ENCODE peak calls at places on chromosomes 3 and 15, in five cellular contexts. One of them, this sample, is unnamed.

GRCh38 chr15:63288342-63288741 is 10.9 kb downstream of the APH1B start:
- DNase-seq in ovary: no peak
- DNase-seq in IMR-90: no peak
- DNase-seq in GM03348: no peak
- DNase-seq in Caki2: no peak
- DNase-seq in this sample: no peak

GRCh38 chr15:63374686-63375520 is 6.7 kb downstream of the CA12 start:
- DNase-seq in ovary: no peak
- DNase-seq in IMR-90: peak
- DNase-seq in GM03348: peak
- DNase-seq in Caki2: peak
- DNase-seq in this sample: no peak

GRCh38 chr15:66043264-66043663 is 174.0 kb downstream of the RAB11A start:
- DNase-seq in ovary: no peak
- DNase-seq in IMR-90: no peak
- DNase-seq in GM03348: no peak
- DNase-seq in Caki2: no peak
- DNase-seq in this sample: no peak

GRCh38 chr3:104032283-104032682 is 1334.4 kb upstream of the ALCAM start:
- DNase-seq in ovary: no peak
- DNase-seq in IMR-90: no peak
- DNase-seq in GM03348: peak
- DNase-seq in Caki2: no peak
- DNase-seq in this sample: no peak

GRCh38 chr3:191051037-191051436 is 148.0 kb upstream of the OSTN start:
- DNase-seq in ovary: no peak
- DNase-seq in IMR-90: peak
- DNase-seq in GM03348: peak
- DNase-seq in Caki2: peak
- DNase-seq in this sample: no peak

GRCh38 chr15:40360015-40360414 is 2.0 kb downstream of the DISP2 start:
- DNase-seq in ovary: no peak
- DNase-seq in IMR-90: no peak
- DNase-seq in GM03348: no peak
- DNase-seq in Caki2: no peak
- DNase-seq in this sample: no peak

GRCh38 chr3:122577409-122578028 is at the start of gene PARP15:
- DNase-seq in ovary: no peak
- DNase-seq in IMR-90: no peak
- DNase-seq in GM03348: peak
- DNase-seq in Caki2: no peak
- DNase-seq in this sample: peak

GRCh38 chr15:62393196-62393595 is 228.1 kb upstream of the C2CD4B start:
- DNase-seq in ovary: no peak
- DNase-seq in IMR-90: peak
- DNase-seq in GM03348: no peak
- DNase-seq in Caki2: no peak
- DNase-seq in this sample: no peak

GRCh38 chr3:182785142-182785541 is 8.2 kb upstream of the ATP11B start:
- DNase-seq in ovary: no peak
- DNase-seq in IMR-90: no peak
- DNase-seq in GM03348: no peak
- DNase-seq in Caki2: no peak
- DNase-seq in this sample: no peak

GRCh38 chr3:190718691-190719090 is 143.8 kb downstream of the GMNC start:
- DNase-seq in ovary: no peak
- DNase-seq in IMR-90: peak
- DNase-seq in GM03348: peak
- DNase-seq in Caki2: peak
- DNase-seq in this sample: no peak

GRCh38 chr3:126937533-126938432 is 45.1 kb upstream of the PLXNA1 start:
- DNase-seq in ovary: no peak
- DNase-seq in IMR-90: peak
- DNase-seq in GM03348: no peak
- DNase-seq in Caki2: peak
- DNase-seq in this sample: no peak

GRCh38 chr15:74382004-74382816 is 14.8 kb upstream of the CYP11A1 start:
- DNase-seq in ovary: peak
- DNase-seq in IMR-90: peak
- DNase-seq in GM03348: peak
- DNase-seq in Caki2: peak
- DNase-seq in this sample: peak

GRCh38 chr3:74445541-74445940 is 168.9 kb downstream of the CNTN3 start:
- DNase-seq in ovary: no peak
- DNase-seq in IMR-90: no peak
- DNase-seq in GM03348: peak
- DNase-seq in Caki2: no peak
- DNase-seq in this sample: no peak

GRCh38 chr3:89565098-89565497 is 457.7 kb downstream of the EPHA3 start:
- DNase-seq in ovary: no peak
- DNase-seq in IMR-90: peak
- DNase-seq in GM03348: no peak
- DNase-seq in Caki2: no peak
- DNase-seq in this sample: no peak

GRCh38 chr15:50181983-50182232 is at the start of gene SLC27A2:
- DNase-seq in ovary: peak
- DNase-seq in IMR-90: peak
- DNase-seq in GM03348: no peak
- DNase-seq in Caki2: peak
- DNase-seq in this sample: no peak

GRCh38 chr3:101902041-101902440 is 52.7 kb downstream of the NFKBIZ start:
- DNase-seq in ovary: no peak
- DNase-seq in IMR-90: peak
- DNase-seq in GM03348: peak
- DNase-seq in Caki2: peak
- DNase-seq in this sample: no peak

GRCh38 chr3:59772416-59773408 is 722.9 kb upstream of the CFAP20DC start:
- DNase-seq in ovary: no peak
- DNase-seq in IMR-90: no peak
- DNase-seq in GM03348: no peak
- DNase-seq in Caki2: no peak
- DNase-seq in this sample: peak

GRCh38 chr3:146177072-146177936 is 16.3 kb upstream of the PLOD2 start:
- DNase-seq in ovary: no peak
- DNase-seq in IMR-90: no peak
- DNase-seq in GM03348: no peak
- DNase-seq in Caki2: no peak
- DNase-seq in this sample: no peak

GRCh38 chr15:52731004-52731403 is 51.8 kb upstream of the ATOSA start:
- DNase-seq in ovary: no peak
- DNase-seq in IMR-90: no peak
- DNase-seq in GM03348: no peak
- DNase-seq in Caki2: no peak
- DNase-seq in this sample: no peak

GRCh38 chr3:185362850-185363661 is at the start of gene MAP3K13:
- DNase-seq in ovary: peak
- DNase-seq in IMR-90: peak
- DNase-seq in GM03348: peak
- DNase-seq in Caki2: peak
- DNase-seq in this sample: peak

GRCh38 chr3:136171097-136171542 is 25.0 kb downstream of the MSL2 start:
- DNase-seq in ovary: no peak
- DNase-seq in IMR-90: peak
- DNase-seq in GM03348: no peak
- DNase-seq in Caki2: peak
- DNase-seq in this sample: no peak

GRCh38 chr3:42226470-42227425 is 39.2 kb downstream of the CCK start:
- DNase-seq in ovary: no peak
- DNase-seq in IMR-90: no peak
- DNase-seq in GM03348: no peak
- DNase-seq in Caki2: no peak
- DNase-seq in this sample: no peak

GRCh38 chr3:32963871-32964270 is 12.4 kb downstream of the CCR4 start:
- DNase-seq in ovary: no peak
- DNase-seq in IMR-90: no peak
- DNase-seq in GM03348: no peak
- DNase-seq in Caki2: no peak
- DNase-seq in this sample: no peak

GRCh38 chr3:97009427-97010019 is 195.1 kb downstream of the EPHA6 start:
- DNase-seq in ovary: no peak
- DNase-seq in IMR-90: no peak
- DNase-seq in GM03348: no peak
- DNase-seq in Caki2: no peak
- DNase-seq in this sample: no peak

GRCh38 chr3:102733811-102734574 is 299.2 kb downstream of the ZPLD1 start:
- DNase-seq in ovary: no peak
- DNase-seq in IMR-90: no peak
- DNase-seq in GM03348: peak
- DNase-seq in Caki2: peak
- DNase-seq in this sample: no peak

GRCh38 chr3:109023656-109024254 is 70.1 kb upstream of the GUCA1C start:
- DNase-seq in ovary: peak
- DNase-seq in IMR-90: peak
- DNase-seq in GM03348: peak
- DNase-seq in Caki2: peak
- DNase-seq in this sample: peak

GRCh38 chr15:45265506-45265905 is 13.5 kb downstream of the SLC28A2 start:
- DNase-seq in ovary: no peak
- DNase-seq in IMR-90: no peak
- DNase-seq in GM03348: no peak
- DNase-seq in Caki2: no peak
- DNase-seq in this sample: no peak

GRCh38 chr3:52532517-52532837 is 1.2 kb downstream of the NT5DC2 start:
- DNase-seq in ovary: peak
- DNase-seq in IMR-90: peak
- DNase-seq in GM03348: peak
- DNase-seq in Caki2: no peak
- DNase-seq in this sample: peak

GRCh38 chr15:70196314-70197291 is 98.9 kb upstream of the TLE3 start:
- DNase-seq in ovary: peak
- DNase-seq in IMR-90: peak
- DNase-seq in GM03348: no peak
- DNase-seq in Caki2: peak
- DNase-seq in this sample: no peak

GRCh38 chr3:48226959-48227358 is 3.7 kb downstream of the CAMP start:
- DNase-seq in ovary: no peak
- DNase-seq in IMR-90: no peak
- DNase-seq in GM03348: no peak
- DNase-seq in Caki2: no peak
- DNase-seq in this sample: no peak

GRCh38 chr3:11514191-11514770 is 129.4 kb downstream of the VGLL4 start:
- DNase-seq in ovary: no peak
- DNase-seq in IMR-90: peak
- DNase-seq in GM03348: peak
- DNase-seq in Caki2: peak
- DNase-seq in this sample: no peak

GRCh38 chr15:66098019-66098363 is 155.6 kb downstream of the MEGF11 start:
- DNase-seq in ovary: no peak
- DNase-seq in IMR-90: no peak
- DNase-seq in GM03348: no peak
- DNase-seq in Caki2: no peak
- DNase-seq in this sample: no peak

GRCh38 chr15:78037779-78038305 is 39.7 kb downstream of the TBC1D2B start:
- DNase-seq in ovary: no peak
- DNase-seq in IMR-90: no peak
- DNase-seq in GM03348: no peak
- DNase-seq in Caki2: no peak
- DNase-seq in this sample: no peak

This sample was measured in naive thymus-derived CD8-positive, alpha-beta T cell.